ENCODE peak calls at places on chromosomes 16 and 17, in nine cellular contexts. N, B, Q, X, Z, W, D, R and G are unnamed samples.

GRCh38 chr17:15663691-15664090 is 20.4 kb downstream of the TRIM16 start:
- DNase-seq in B (no peak), N (no peak), D (no peak), R (no peak), Z (no peak), W (no peak), Q (no peak), X (no peak), G (no peak)

GRCh38 chr16:49463529-49463928 is 89.9 kb downstream of the C16orf78 start:
- DNase-seq in D (no peak), X (no peak), R (peak; percentile 6), Z (peak; percentile 72), Q (no peak), B (peak; percentile 35), W (no peak), N (peak; percentile 36), G (no peak)

GRCh38 chr16:4517812-4518211 is 20.8 kb downstream of the CDIP1 start:
- DNase-seq in Z (no peak), X (no peak), B (no peak), R (no peak), D (peak; percentile 38), Q (no peak), W (no peak), N (no peak), G (no peak)

GRCh38 chr17:6101706-6102105 is 31.5 kb downstream of the WSCD1 start:
- DNase-seq in B (no peak), R (no peak), N (no peak), Z (no peak), W (no peak), Q (no peak), X (no peak), D (no peak), G (no peak)

GRCh38 chr16:67053767-67054334 is 24.9 kb downstream of the CBFB start:
- DNase-seq in X (no peak), Q (no peak), W (no peak), N (no peak), D (no peak), Z (no peak), B (no peak), R (no peak), G (no peak)

GRCh38 chr16:27405546-27406451 is 3.8 kb downstream of the IL21R start:
- DNase-seq in X (peak; percentile 52), W (no peak), D (peak; percentile 26), Q (no peak), B (no peak), N (no peak), R (no peak), Z (no peak), G (no peak)

GRCh38 chr16:55499951-55500350 is 8.9 kb upstream of the LPCAT2 start:
- DNase-seq in Z (no peak), D (peak; percentile 96), R (no peak), W (peak; percentile 98), B (peak; percentile 65), N (peak; percentile 46), Q (no peak), X (no peak), G (no peak)

GRCh38 chr17:4090898-4091297 is 51.9 kb downstream of the ZZEF1 start:
- DNase-seq in W (no peak), N (no peak), X (no peak), D (peak; percentile 53), R (no peak), Q (no peak), Z (no peak), B (no peak), G (no peak)

DNA sequence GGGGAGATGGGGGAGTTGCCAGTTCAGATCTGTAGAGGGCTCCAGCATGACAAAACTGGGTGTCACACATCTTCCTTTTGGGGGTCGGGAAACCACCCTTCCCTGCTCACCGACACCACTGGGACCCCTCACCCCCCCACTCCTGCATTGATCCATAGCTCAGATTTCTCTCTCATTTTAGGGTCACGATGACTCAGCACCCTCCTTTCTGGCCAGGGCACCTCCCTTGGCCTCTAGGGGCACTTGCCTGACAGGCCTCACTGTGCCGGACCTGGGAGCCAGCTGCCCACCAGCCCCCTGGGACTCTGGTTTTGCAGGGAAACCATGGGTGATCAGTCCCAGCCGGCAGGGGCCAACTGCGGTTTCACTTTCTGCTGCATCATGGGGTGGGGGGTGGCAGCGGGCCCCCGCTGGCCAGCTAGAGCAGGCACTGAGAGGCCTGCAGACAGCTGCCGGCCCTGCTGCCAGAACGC is 239.4 kb downstream of the MRTFB start:
- DNase-seq in N (no peak), R (no peak), Q (no peak), W (no peak), D (peak; percentile 55), Z (peak; percentile 86), X (peak; percentile 81), B (no peak), G (no peak)
- TF ChIP-seq CTCF in N (no peak), R (peak; percentile 18), Q (peak; percentile 12), W (peak; percentile 27), D (no peak), Z (peak; percentile 35), X (peak; percentile 11), B (no peak), G (no peak)

DNA sequence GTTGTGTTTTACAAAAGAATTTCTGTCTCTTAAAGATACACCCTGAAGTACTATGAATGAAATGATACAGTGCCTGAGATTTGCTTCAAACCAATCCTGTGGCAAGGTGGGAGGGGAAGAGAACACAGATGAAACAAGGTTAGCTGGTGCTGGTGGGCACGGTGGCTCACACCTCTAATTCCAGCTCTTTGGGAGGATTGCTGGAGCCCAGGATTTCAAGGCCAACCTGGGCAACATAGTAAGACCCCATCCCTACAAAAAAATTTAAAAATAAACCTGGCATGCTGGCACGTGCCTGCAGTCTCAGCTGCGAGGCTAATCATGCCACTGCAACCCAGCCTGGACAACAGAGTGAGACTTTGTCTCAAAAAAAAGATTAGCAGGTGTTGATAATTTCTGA is 67.3 kb upstream of the FA2H start:
- DNase-seq in W (no peak), Q (no peak), X (no peak), R (no peak), B (peak; percentile 15), D (no peak), N (no peak), Z (no peak), G (no peak)
- H3K4me3 ChIP-seq in W (no peak overlapping the region), Q (no peak overlapping the region), X (no peak overlapping the region), R (no peak overlapping the region), B (no peak overlapping the region), D (no peak overlapping the region), N (no peak overlapping the region), Z (no peak overlapping the region), G (no peak overlapping the region)

GRCh38 chr17:81667754-81668153 is 1.2 kb downstream of the CCDC137 start:
- DNase-seq in B (no peak), X (no peak), D (peak; percentile 12), N (no peak), W (no peak), R (no peak), Q (no peak), Z (no peak), G (no peak)
- TF ChIP-seq CTCF in B (peak; percentile 32), X (no peak), D (no peak), N (no peak), W (no peak), R (no peak), Q (no peak), Z (no peak), G (no peak)

GRCh38 chr17:79074650-79075432 is at the start of gene ENGASE:
- DNase-seq in R (peak; percentile 95), D (peak; percentile 83), X (peak; percentile 100), Q (peak; percentile 93), W (peak; percentile 59), B (peak; percentile 96), N (peak; percentile 97), Z (peak; percentile 47), G (peak; percentile 95)
- H3K4me3 ChIP-seq in R (peak within 1 kb of the TSS; percentile 55), D (peak within 1 kb of the TSS; percentile 56), X (peak within 1 kb of the TSS; percentile 92), Q (peak within 1 kb of the TSS; percentile 70), W (peak within 1 kb of the TSS; percentile 67), B (peak within 1 kb of the TSS; percentile 87), N (peak within 1 kb of the TSS; percentile 54), Z (peak within 1 kb of the TSS; percentile 98), G (peak within 1 kb of the TSS; percentile 82)

DNA sequence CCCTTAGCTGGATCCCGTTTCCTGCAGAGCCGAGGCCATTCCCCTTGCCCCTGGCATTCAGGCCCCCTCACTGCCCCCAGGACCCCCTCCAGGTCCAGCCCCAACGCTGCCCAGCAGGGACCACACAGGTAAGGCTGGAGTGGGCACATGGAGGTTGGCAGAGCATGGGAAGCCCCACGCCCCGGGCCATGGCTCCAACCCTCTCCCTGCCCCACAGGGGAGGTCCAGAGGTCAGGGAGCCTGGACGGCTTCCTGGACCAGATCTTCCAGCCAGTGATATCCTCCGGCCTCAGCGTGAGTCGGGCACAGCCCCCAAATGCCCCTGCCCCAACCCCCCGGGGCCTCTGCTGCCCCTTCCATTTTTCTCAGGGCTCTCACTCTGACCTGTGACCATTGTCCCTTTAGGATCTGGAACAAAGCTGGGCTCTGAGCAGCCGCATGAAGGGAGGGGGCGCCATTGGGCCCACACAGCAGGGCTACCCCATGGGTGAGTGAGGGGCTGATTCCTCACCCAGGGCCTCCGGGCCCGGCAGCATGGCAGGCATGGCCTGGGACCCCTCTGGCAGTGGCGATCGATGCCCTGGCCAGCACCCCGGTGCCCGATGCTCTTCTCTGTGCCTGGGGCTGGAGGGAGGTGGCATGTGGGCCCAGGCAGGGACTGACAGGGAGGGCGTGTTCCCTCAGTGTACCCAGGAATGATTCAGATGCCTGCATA is 18.5 kb upstream of the SMIM5 start:
- DNase-seq in Z (no peak), Q (no peak), D (no peak), R (no peak), B (no peak), X (peak; percentile 63), W (no peak), N (no peak), G (no peak)
- TF ChIP-seq CTCF in Z (no peak), Q (no peak), D (no peak), R (no peak), B (no peak), X (no peak), W (no peak), N (no peak), G (no peak)

DNA sequence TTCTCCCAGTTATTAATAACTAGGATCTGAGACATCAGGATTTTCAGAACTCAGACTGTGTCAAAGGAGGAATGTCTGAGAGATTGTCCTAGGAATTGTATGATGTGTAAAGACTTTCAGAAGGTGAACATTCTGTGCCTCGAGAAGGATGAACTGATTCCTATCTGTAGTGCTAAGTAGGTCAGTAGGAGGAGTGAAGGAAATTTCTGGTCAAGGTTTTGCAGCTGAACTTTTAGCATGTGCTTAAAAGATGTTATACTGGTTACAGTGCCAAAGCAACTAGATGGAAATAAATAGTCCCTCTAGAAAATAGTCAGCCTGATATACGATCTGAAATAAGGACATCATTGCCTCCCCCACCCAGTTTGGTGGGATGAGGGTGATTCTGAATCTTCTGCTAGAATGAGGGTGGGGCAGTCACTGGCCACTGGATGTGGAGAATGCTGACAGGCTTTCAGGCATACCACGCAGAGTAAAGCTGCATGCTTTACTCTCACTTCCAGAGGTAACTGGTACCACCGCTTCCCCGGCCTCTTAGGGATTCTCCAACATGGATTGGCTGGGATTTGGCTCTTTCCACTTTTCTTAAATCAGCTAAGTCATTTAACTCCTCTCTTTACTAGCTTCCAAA is 57.2 kb upstream of the VPS4A start:
- DNase-seq in R (no peak), D (peak; percentile 50), X (no peak), N (no peak), W (no peak), Q (no peak), B (no peak), Z (no peak), G (no peak)
- H3K4me3 ChIP-seq in R (no peak overlapping the region), D (no peak overlapping the region), X (no peak overlapping the region), N (no peak overlapping the region), W (no peak overlapping the region), Q (no peak overlapping the region), B (no peak overlapping the region), Z (no peak overlapping the region), G (no peak overlapping the region)